ENCODE peak calls at places on chromosomes 16 and 17, in seven cellular contexts. S is H1, E is stomach, B is transverse colon, U is sigmoid colon, N is SK-N-SH, L is GM12878. J is an unnamed sample.

GRCh38 chr17:43545383-43545632 is 832 bp downstream of the ETV4 start:
- DNase-seq in E (peak; percentile 28), B (peak; percentile 45), U (no peak), L (no peak), S (no peak), N (no peak), J (peak; percentile 71)

GRCh38 chr16:49012961-49013726 is 268.5 kb downstream of the CBLN1 start:
- DNase-seq in S (no peak), B (peak; percentile 24), N (peak; percentile 76), L (no peak), U (peak; percentile 92), E (no peak), J (no peak)

GRCh38 chr17:44212507-44213402 is 6.7 kb downstream of the UBTF start:
- DNase-seq in L (no peak), U (no peak), N (no peak), B (no peak), S (no peak), E (no peak), J (no peak)

GRCh38 chr16:17347624-17348023 is 123.1 kb downstream of the XYLT1 start:
- DNase-seq in E (no peak), L (no peak), U (no peak), B (no peak), S (no peak), N (no peak), J (no peak)

GRCh38 chr17:38748329-38749221 is at the start of gene PCGF2:
- DNase-seq in B (peak; percentile 88), S (peak; percentile 68), N (peak; percentile 90), L (no peak), E (peak; percentile 85), U (peak; percentile 94), J (peak; percentile 95)

GRCh38 chr16:81449899-81450608 is 5.4 kb downstream of the CMIP start:
- DNase-seq in S (no peak), L (no peak), N (no peak), B (no peak), U (no peak), E (no peak), J (no peak)

GRCh38 chr16:25747160-25747758 is 55.5 kb downstream of the HS3ST4 start:
- DNase-seq in N (no peak), B (no peak), L (no peak), E (no peak), S (no peak), U (no peak), J (no peak)

GRCh38 chr16:21953541-21953902 is 361 bp downstream of the UQCRC2 start:
- DNase-seq in B (no peak), U (no peak), E (no peak), L (no peak), S (no peak), N (no peak), J (no peak)

GRCh38 chr17:5329784-5330557 is 47.9 kb downstream of the RABEP1 start:
- DNase-seq in E (no peak), S (no peak), B (no peak), L (peak; percentile 37), N (no peak), U (no peak), J (no peak)

GRCh38 chr17:48776602-48777001 is 40.4 kb downstream of the TTLL6 start:
- DNase-seq in S (no peak), L (no peak), N (no peak), B (no peak), E (no peak), U (no peak), J (no peak)

GRCh38 chr17:40091691-40092397 is 8.5 kb downstream of the NR1D1 start:
- DNase-seq in S (no peak), N (no peak), L (no peak), E (no peak), B (no peak), U (no peak), J (no peak)

GRCh38 chr17:13395346-13395745 is 206.4 kb downstream of the HS3ST3A1 start:
- DNase-seq in U (no peak), B (no peak), L (no peak), S (no peak), N (no peak), E (no peak), J (no peak)

GRCh38 chr16:87196229-87196628 is 121.0 kb downstream of the C16orf95 start:
- DNase-seq in N (no peak), U (peak; percentile 37), B (no peak), E (no peak), L (no peak), S (no peak), J (no peak)

GRCh38 chr16:85395913-85396878 is 216.9 kb upstream of the GSE1 start:
- DNase-seq in B (no peak), S (no peak), N (peak; percentile 75), U (peak; percentile 73), L (no peak), E (no peak), J (no peak)

GRCh38 chr17:82152556-82153294 is 54.7 kb upstream of the FASN start:
- DNase-seq in B (peak; percentile 44), S (no peak), E (peak; percentile 91), N (no peak), L (no peak), U (no peak), J (no peak)

GRCh38 chr17:41689497-41690299 is 1.0 kb downstream of the EIF1 start:
- DNase-seq in N (peak; percentile 43), S (no peak), B (peak; percentile 34), U (no peak), L (no peak), E (no peak), J (no peak)

GRCh38 chr17:40448213-40448638 is 5.0 kb downstream of the IGFBP4 start:
- DNase-seq in N (no peak), S (no peak), E (no peak), U (peak; percentile 82), L (no peak), B (peak; percentile 54), J (no peak)

GRCh38 chr17:44044092-44044491 is 22.4 kb downstream of the LSM12 start:
- DNase-seq in L (no peak), U (no peak), S (no peak), B (no peak), N (no peak), E (no peak), J (no peak)

GRCh38 chr17:75642221-75643032 is 9.2 kb downstream of the SMIM5 start:
- DNase-seq in B (peak; percentile 70), L (no peak), S (no peak), N (no peak), U (no peak), E (peak; percentile 60), J (no peak)

GRCh38 chr16:3904875-3905274 is 24.4 kb upstream of the CREBBP start:
- DNase-seq in N (no peak), B (no peak), S (no peak), U (no peak), L (no peak), E (no peak), J (no peak)

GRCh38 chr16:3207086-3207953 is 19.3 kb downstream of the OR1F1 start:
- DNase-seq in N (no peak), S (no peak), L (no peak), E (no peak), B (no peak), U (no peak), J (no peak)

GRCh38 chr16:56682703-56683397 is 580 bp downstream of the MT1X start:
- DNase-seq in L (no peak), E (no peak), S (no peak), N (no peak), B (peak; percentile 20), U (peak; percentile 66), J (no peak)

GRCh38 chr16:56683424-56684162 is 1.3 kb downstream of the MT1X start:
- DNase-seq in U (peak; percentile 68), E (no peak), N (no peak), S (no peak), B (no peak), L (no peak), J (no peak)

GRCh38 chr16:56684926-56685590 is 2.8 kb downstream of the MT1X start:
- DNase-seq in N (no peak), L (no peak), U (peak; percentile 76), E (no peak), B (no peak), S (no peak), J (no peak)

GRCh38 chr16:56681939-56682702 is at the start of gene MT1X:
- DNase-seq in B (peak; percentile 94), S (no peak), E (peak; percentile 97), N (peak; percentile 95), U (peak; percentile 98), L (peak; percentile 7), J (peak; percentile 96)

GRCh38 chr16:56684256-56684925 is 2.1 kb downstream of the MT1X start:
- DNase-seq in S (no peak), U (peak; percentile 69), N (no peak), L (no peak), B (no peak), E (no peak), J (no peak)
- TF ChIP-seq POLR2AphosphoS5 in S (no peak), U (no peak), N (no peak), L (no peak), B (no peak), E (no peak), J (no peak)

DNA sequence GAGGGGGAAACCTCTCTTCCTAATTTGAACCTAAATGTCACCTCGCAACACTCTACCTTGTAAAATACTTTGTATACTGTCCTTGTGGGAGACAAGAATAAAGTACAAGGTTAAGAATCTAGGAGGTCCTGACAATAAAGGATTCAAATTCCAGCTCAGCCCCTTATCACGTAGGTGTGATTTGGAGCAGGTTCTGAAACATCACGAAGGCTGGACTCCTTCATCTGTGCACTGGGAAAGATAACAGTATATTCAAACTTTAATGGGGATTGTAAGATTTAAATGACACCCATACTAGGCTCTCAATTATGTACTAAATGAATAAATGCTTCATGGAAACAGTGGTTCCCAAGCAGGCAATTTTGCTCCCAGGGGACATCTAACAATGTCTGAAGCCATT is 2.1 kb downstream of the TXNDC11 start:
- DNase-seq in E (no peak), U (no peak), N (no peak), L (no peak), B (no peak), S (no peak), J (no peak)
- H3K4me3 ChIP-seq in E (peak overlapping the region; percentile 77), U (no peak overlapping the region), N (peak overlapping the region; percentile 87), L (peak overlapping the region; percentile 83), B (peak overlapping the region; percentile 86), S (no peak overlapping the region), J (peak overlapping the region; percentile 95)

GRCh38 chr17:45770632-45771472 is 13.3 kb upstream of the CRHR1 start:
- DNase-seq in L (no peak), N (no peak), U (no peak), S (no peak), E (no peak), B (no peak), J (no peak)
- TF ChIP-seq EP300 in L (no peak), N (no peak), U (no peak), S (no peak), E (no peak), B (no peak), J (no peak)

DNA sequence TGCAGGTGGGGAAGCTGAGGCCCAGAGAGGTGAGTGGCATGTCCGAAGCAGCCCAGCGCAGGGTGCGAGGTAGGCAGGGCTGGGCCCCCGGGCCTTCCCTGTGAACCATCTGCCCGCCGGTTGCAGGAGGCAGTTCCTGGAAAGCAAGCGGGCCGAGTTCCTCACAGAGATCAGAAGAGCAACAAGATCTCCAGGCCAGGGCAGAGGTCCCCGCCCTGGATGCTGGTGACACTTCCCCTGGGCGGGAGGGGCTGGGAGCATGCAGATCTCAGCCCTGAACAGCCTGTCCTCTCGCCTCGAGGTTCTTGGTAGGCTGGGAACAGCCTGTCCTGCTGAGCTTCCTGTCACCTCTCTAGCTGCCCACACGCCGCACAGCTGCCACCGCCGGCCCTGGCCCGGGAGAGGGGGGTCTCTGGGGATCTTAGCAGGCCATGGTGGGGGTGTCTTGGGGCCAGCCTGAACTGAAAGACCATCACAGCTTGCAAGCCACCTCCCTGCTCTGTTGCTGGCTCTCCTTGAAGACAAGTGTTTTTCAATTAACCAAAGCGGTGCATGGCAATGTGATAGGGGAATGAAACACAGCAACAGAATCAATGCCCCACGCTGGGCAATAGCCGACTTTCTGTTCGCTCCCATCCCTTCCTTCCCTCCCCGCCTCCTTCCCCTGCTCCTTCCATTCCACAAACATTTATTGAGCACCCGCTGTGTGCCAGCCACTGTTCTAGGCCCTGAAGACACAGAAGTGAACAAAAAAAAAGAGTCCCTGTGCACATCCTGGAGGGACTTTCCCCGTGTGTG is 31.7 kb downstream of the SOCS1 start:
- DNase-seq in E (peak; percentile 71), S (no peak), U (peak; percentile 86), B (peak; percentile 86), L (peak; percentile 57), N (no peak), J (peak; percentile 87)
- TF ChIP-seq POLR2AphosphoS5 in E (peak; percentile 72), S (no peak), U (peak; percentile 63), B (no peak), L (no peak), N (no peak), J (no peak)

J was measured in suprapubic skin.